ENCODE peak calls at places on chromosomes 13 and 19, in eight cellular contexts. B is IMR-90, C is NB4, K is psoas muscle, T is Calu3, S is nephron progenitor cell, M is fibroblast of pulmonary artery, Y is RWPE1. G is an unnamed sample.

GRCh38 chr19:5952193-5953033 is 25.5 kb downstream of the RANBP3 start:
- DNase-seq in T (no peak), C (no peak), M (no peak), S (no peak), K (no peak), Y (no peak), B (no peak), G (no peak)

GRCh38 chr13:48194392-48194754 is 38.6 kb upstream of the ITM2B start:
- DNase-seq in S (no peak), K (no peak), B (no peak), T (no peak), Y (no peak), M (peak), C (peak), G (no peak)

GRCh38 chr19:17107546-17108452 is 32.2 kb downstream of the MYO9B start:
- DNase-seq in C (peak), M (peak), S (peak), T (peak), Y (peak), K (peak), B (peak), G (no peak)

GRCh38 chr19:30158067-30158892 is 213.9 kb upstream of the ZNF536 start:
- DNase-seq in S (no peak), Y (no peak), M (no peak), K (peak), T (no peak), C (peak), B (no peak), G (no peak)

GRCh38 chr13:70856706-70857105 is 748.5 kb upstream of the KLHL1 start:
- DNase-seq in K (no peak), T (peak), M (no peak), Y (no peak), B (no peak), S (no peak), C (peak), G (no peak)

GRCh38 chr13:37869506-37869755 is 141 bp downstream of the TRPC4 start:
- DNase-seq in Y (peak), S (no peak), M (peak), B (no peak), C (no peak), T (no peak), K (no peak), G (no peak)

GRCh38 chr13:102948006-102948405 is 102.2 kb downstream of the ERCC5 start:
- DNase-seq in M (peak), Y (no peak), B (no peak), C (no peak), K (no peak), T (peak), S (no peak), G (no peak)

GRCh38 chr19:42178791-42179500 is 38.5 kb downstream of the DEDD2 start:
- DNase-seq in B (no peak), S (peak), Y (no peak), M (no peak), K (no peak), C (no peak), T (peak), G (peak)

GRCh38 chr13:98020271-98020670 is 66.8 kb downstream of the IPO5 start:
- DNase-seq in B (peak), C (no peak), Y (no peak), K (no peak), T (no peak), S (no peak), M (no peak), G (no peak)

GRCh38 chr13:93174260-93174659 is 52.3 kb upstream of the GPC6 start:
- DNase-seq in M (no peak), C (no peak), K (no peak), B (no peak), S (no peak), Y (no peak), T (no peak), G (no peak)

GRCh38 chr19:45645631-45646344 is 6.6 kb upstream of the EML2 start:
- DNase-seq in T (peak), Y (peak), S (peak), B (peak), K (peak), C (peak), M (peak), G (peak)

GRCh38 chr19:5321851-5322681 is 18.5 kb downstream of the PTPRS start:
- DNase-seq in T (no peak), S (no peak), K (no peak), M (no peak), C (peak), B (no peak), Y (no peak), G (no peak)

DNA sequence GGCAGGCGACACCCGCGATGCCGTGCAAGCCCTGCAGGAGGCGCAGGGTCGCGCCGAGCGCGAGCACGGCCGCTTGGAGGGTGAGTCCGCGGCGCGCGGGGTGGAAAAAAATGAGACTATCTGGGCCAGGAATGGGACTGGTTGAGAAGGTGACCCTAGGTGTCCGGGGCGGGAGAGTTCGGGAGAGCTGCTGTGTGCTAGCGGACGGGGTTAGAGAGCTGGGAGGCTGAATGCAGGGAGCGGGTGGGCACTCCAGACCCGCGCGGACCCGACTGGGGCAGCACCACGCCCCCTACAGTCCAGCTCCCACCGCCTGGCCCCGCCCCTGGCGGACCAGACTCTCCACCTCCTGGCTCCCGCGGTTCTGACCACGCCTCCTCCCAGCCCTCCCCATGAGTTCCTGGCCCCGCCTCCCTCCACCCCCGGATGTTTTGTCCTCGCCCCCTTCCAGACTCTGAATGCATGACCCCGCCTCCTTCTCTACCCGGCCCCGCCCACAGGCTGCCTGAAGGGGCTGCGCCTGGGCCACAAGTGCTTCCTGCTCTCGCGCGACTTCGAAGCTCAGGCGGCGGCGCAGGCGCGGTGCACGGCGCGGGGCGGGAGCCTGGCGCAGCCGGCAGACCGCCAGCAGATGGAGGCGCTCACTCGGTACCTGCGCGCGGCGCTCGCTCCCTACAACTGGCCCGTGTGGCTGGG is 1.5 kb downstream of the CLEC11A start:
- DNase-seq in T (peak), B (peak), K (peak), Y (peak), M (peak), S (peak), C (peak), G (peak)
- TF ChIP-seq CTCF in T (peak), B (peak), K (peak), Y (peak), M (peak), S (peak), C (peak), G (peak)

GRCh38 chr19:13037161-13037560 is 41.9 kb downstream of the NFIX start:
- DNase-seq in S (no peak), K (no peak), T (no peak), B (peak), C (peak), M (peak), Y (peak), G (no peak)

GRCh38 chr19:13034636-13035035 is 39.4 kb downstream of the NFIX start:
- DNase-seq in C (no peak), T (no peak), Y (no peak), B (no peak), M (no peak), K (no peak), S (no peak), G (no peak)

GRCh38 chr19:13037718-13038117 is 42.4 kb downstream of the NFIX start:
- DNase-seq in T (no peak), Y (no peak), M (no peak), K (no peak), C (no peak), S (no peak), B (no peak), G (no peak)

GRCh38 chr19:13035820-13036365 is 40.6 kb downstream of the NFIX start:
- DNase-seq in K (no peak), Y (no peak), M (no peak), B (no peak), C (no peak), S (no peak), T (no peak), G (no peak)

GRCh38 chr19:13036366-13036976 is 41.2 kb downstream of the NFIX start:
- DNase-seq in B (peak), T (peak), S (no peak), K (peak), C (peak), M (peak), Y (peak), G (no peak)
- TF ChIP-seq CTCF in B (no peak), T (no peak), S (no peak), K (peak), C (no peak), M (no peak), Y (no peak), G (no peak)

DNA sequence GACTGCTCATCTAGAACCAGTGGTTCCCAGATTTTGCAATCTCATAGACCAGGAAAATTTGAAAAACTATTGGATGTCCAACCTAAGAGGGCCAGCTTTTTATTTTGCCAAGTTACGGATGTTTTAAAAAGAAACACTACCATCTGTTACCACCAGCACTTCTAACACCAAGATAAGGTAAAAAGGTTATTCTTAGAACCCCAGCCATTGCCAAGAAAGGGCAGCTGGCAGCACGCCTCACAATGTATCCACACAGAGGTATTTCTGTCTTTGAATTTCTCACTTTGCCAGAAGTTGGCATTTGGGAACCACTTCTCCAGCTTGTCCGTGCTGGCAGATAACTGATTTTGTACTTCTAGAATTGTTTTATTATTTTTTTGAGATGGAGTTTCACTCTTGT is 28.7 kb downstream of the CAPN12 start:
- DNase-seq in S (no peak), Y (no peak), B (no peak), C (no peak), T (no peak), M (no peak), K (no peak), G (no peak)
- TF ChIP-seq CTCF in S (no peak), Y (no peak), B (no peak), C (no peak), T (no peak), M (no peak), K (no peak), G (no peak)

DNA sequence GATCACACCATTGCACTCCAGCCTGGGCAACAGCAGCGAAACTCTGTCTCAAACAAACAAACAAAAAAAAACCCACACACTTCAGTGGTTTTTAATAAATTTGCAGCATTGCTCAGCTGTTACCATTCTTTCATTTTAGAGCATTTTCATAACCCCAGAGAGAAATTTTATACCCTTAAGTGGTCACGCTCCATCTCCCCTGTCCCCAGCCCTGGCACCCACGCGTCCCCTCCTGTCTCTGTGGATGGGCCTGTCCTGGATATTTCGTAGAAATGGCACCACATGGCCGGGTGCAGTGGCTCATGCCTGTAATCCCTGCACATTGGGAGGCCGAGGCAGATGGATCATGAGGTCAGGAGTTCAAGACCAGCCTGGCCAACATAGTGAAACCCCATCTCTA is 7.8 kb downstream of the THOP1 start:
- DNase-seq in M (no peak), Y (no peak), T (no peak), S (no peak), B (no peak), C (no peak), K (no peak), G (no peak)
- TF ChIP-seq CTCF in M (no peak), Y (no peak), T (no peak), S (no peak), B (no peak), C (no peak), K (no peak), G (no peak)

DNA sequence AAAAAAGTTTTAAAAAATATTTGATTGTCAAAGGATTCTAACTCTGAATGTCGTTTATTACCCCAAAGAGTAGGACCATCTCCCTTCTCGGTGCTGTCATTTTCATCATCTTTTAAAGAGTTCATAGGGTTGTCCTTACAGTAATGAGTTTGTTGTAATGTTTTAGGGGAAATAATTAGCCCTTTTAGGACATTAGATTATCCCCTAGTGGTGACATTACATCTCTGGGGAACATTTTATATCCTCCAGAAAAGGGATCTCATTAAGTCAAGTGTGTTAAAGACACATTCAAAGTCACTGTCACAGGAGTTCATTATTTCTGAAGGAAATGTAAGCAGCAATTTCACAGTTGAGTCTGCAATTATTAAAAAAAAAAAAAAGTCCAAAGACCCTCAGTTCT is 99.3 kb upstream of the GJB6 start:
- DNase-seq in T (no peak), S (no peak), M (no peak), C (no peak), Y (no peak), K (no peak), B (no peak), G (no peak)
- TF ChIP-seq CTCF in T (no peak), S (no peak), M (peak), C (no peak), Y (no peak), K (no peak), B (no peak), G (no peak)

DNA sequence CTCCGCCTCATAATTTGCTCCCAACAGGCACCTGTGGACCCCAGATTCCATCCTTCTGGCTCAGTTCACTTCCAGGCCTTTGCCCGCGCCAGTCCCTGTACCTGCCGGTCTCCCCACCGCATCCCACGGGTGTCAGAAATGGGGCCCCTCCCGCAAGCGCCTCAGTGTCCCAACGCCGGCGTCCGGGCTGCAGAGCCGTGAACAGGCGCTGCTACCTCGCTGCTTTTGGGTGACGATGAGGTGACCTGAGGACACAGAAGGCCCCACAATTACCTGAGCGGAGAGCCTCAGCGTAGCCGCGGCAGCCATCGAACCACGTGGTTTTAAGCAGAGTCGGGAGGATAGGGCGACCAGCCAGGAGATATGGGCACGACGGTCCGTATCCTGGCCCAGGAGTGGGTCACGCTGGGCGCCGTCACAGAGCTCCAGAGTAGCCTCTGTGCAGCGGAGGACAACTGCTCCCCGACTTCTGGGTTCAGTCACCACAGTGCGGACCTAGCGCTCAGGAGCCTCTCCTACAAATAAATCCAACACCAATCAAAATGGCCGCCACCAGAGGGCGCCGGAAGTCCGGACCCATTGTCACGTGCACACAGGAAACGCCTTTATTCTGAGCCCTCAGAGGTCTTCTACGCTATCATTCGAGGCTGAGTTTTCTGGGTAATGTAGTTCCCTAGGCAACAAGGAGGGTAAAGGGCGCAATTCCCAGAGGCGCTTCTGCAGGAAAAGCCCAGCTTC is at the start of gene ZNF814:
- DNase-seq in K (peak), S (peak), B (peak), M (peak), Y (peak), C (peak), T (no peak), G (peak)
- TF ChIP-seq CTCF in K (peak), S (peak), B (peak), M (peak), Y (no peak), C (peak), T (no peak), G (peak)

GRCh38 chr19:1859319-1859718 is 4.1 kb downstream of the KLF16 start:
- DNase-seq in K (no peak), B (no peak), C (no peak), Y (no peak), M (no peak), T (no peak), S (no peak), G (no peak)
- TF ChIP-seq CTCF in K (no peak), B (no peak), C (no peak), Y (no peak), M (no peak), T (no peak), S (no peak), G (no peak)

GRCh38 chr19:38402623-38402966 is 298 bp upstream of the FAM98C start:
- DNase-seq in S (no peak), T (no peak), B (no peak), K (no peak), M (no peak), Y (no peak), C (no peak), G (no peak)
- TF ChIP-seq CTCF in S (no peak), T (no peak), B (no peak), K (no peak), M (no peak), Y (no peak), C (no peak), G (no peak)